ENCODE peak calls at places on chromosome 16, in seven cellular contexts. One of them, this sample, is unnamed. For H3K4me1 and H3K36me3, the result is how much of the 10 kb centered on the place peaks cover.

GRCh38 chr16:1705688-1706385 is at the start of gene MAPK8IP3:
- DNase-seq in breast epithelium: peak
- DNase-seq in mesendoderm: peak
- DNase-seq in testis: peak
- DNase-seq in aorta: peak
- DNase-seq in SK-N-SH: peak
- DNase-seq in cardiac muscle cell: peak
- DNase-seq in this sample: peak

GRCh38 chr16:53404959-53405358 is 29.3 kb upstream of the RBL2 start:
- DNase-seq in breast epithelium: no peak
- DNase-seq in mesendoderm: no peak
- DNase-seq in testis: no peak
- DNase-seq in cardiac muscle cell: no peak
- DNase-seq in aorta: no peak
- DNase-seq in SK-N-SH: no peak
- DNase-seq in this sample: no peak

GRCh38 chr16:83231771-83232170 is 576.0 kb upstream of the HSBP1 start:
- DNase-seq in testis: no peak
- DNase-seq in mesendoderm: no peak
- DNase-seq in breast epithelium: no peak
- DNase-seq in cardiac muscle cell: no peak
- DNase-seq in aorta: no peak
- DNase-seq in SK-N-SH: no peak
- DNase-seq in this sample: no peak

GRCh38 chr16:84236671-84237070 is 3.1 kb downstream of the KCNG4 start:
- DNase-seq in breast epithelium: no peak
- DNase-seq in cardiac muscle cell: no peak
- DNase-seq in SK-N-SH: no peak
- DNase-seq in aorta: no peak
- DNase-seq in testis: no peak
- DNase-seq in mesendoderm: no peak
- DNase-seq in this sample: no peak

GRCh38 chr16:29649560-29650494 is 13.2 kb upstream of the SPN start:
- DNase-seq in breast epithelium: no peak
- DNase-seq in cardiac muscle cell: no peak
- DNase-seq in SK-N-SH: no peak
- DNase-seq in testis: no peak
- DNase-seq in mesendoderm: no peak
- DNase-seq in aorta: no peak
- DNase-seq in this sample: no peak

GRCh38 chr16:17160285-17160854 is 310.4 kb downstream of the XYLT1 start:
- DNase-seq in aorta: no peak
- DNase-seq in cardiac muscle cell: no peak
- DNase-seq in breast epithelium: no peak
- DNase-seq in SK-N-SH: no peak
- DNase-seq in mesendoderm: peak
- DNase-seq in testis: no peak
- DNase-seq in this sample: no peak

GRCh38 chr16:46885960-46886763 is 2.0 kb downstream of the GPT2 start:
- DNase-seq in cardiac muscle cell: peak
- DNase-seq in SK-N-SH: peak
- DNase-seq in mesendoderm: peak
- DNase-seq in breast epithelium: no peak
- DNase-seq in testis: peak
- DNase-seq in aorta: no peak
- DNase-seq in this sample: peak

GRCh38 chr16:69717066-69717465 is 9.3 kb downstream of the NQO1 start:
- DNase-seq in breast epithelium: no peak
- DNase-seq in testis: no peak
- DNase-seq in cardiac muscle cell: no peak
- DNase-seq in SK-N-SH: no peak
- DNase-seq in mesendoderm: no peak
- DNase-seq in aorta: no peak
- DNase-seq in this sample: no peak

GRCh38 chr16:52149003-52149402 is 397.9 kb downstream of the TOX3 start:
- DNase-seq in aorta: no peak
- DNase-seq in breast epithelium: no peak
- DNase-seq in testis: no peak
- DNase-seq in mesendoderm: no peak
- DNase-seq in SK-N-SH: no peak
- DNase-seq in cardiac muscle cell: no peak
- DNase-seq in this sample: no peak

GRCh38 chr16:56932588-56933265 is 785 bp downstream of the HERPUD1 start:
- DNase-seq in cardiac muscle cell: peak
- DNase-seq in mesendoderm: peak
- DNase-seq in breast epithelium: peak
- DNase-seq in aorta: peak
- DNase-seq in testis: peak
- DNase-seq in SK-N-SH: peak
- DNase-seq in this sample: peak

GRCh38 chr16:54987081-54987480 is 56.4 kb downstream of the IRX5 start:
- DNase-seq in mesendoderm: no peak
- DNase-seq in aorta: no peak
- DNase-seq in SK-N-SH: no peak
- DNase-seq in testis: no peak
- DNase-seq in cardiac muscle cell: no peak
- DNase-seq in breast epithelium: no peak
- DNase-seq in this sample: no peak

GRCh38 chr16:50024684-50025543 is at the start of gene CNEP1R1:
- DNase-seq in aorta: peak
- DNase-seq in SK-N-SH: peak
- DNase-seq in mesendoderm: peak
- DNase-seq in testis: peak
- DNase-seq in breast epithelium: peak
- DNase-seq in cardiac muscle cell: peak
- DNase-seq in this sample: peak

GRCh38 chr16:1687427-1688316 is 9.6 kb downstream of the JPT2 start:
- DNase-seq in testis: no peak
- DNase-seq in breast epithelium: no peak
- DNase-seq in cardiac muscle cell: no peak
- DNase-seq in aorta: no peak
- DNase-seq in SK-N-SH: no peak
- DNase-seq in mesendoderm: no peak
- DNase-seq in this sample: no peak

GRCh38 chr16:68068926-68069325 is 16.2 kb upstream of the NFATC3 start:
- DNase-seq in mesendoderm: no peak
- DNase-seq in SK-N-SH: no peak
- DNase-seq in cardiac muscle cell: no peak
- DNase-seq in testis: no peak
- DNase-seq in breast epithelium: no peak
- DNase-seq in aorta: no peak
- DNase-seq in this sample: no peak

GRCh38 chr16:68071547-68071901 is 13.6 kb upstream of the NFATC3 start:
- DNase-seq in SK-N-SH: no peak
- DNase-seq in aorta: no peak
- DNase-seq in breast epithelium: no peak
- DNase-seq in mesendoderm: no peak
- DNase-seq in cardiac muscle cell: no peak
- DNase-seq in testis: no peak
- DNase-seq in this sample: no peak

GRCh38 chr16:68070249-68070725 is 14.9 kb upstream of the NFATC3 start:
- DNase-seq in aorta: no peak
- DNase-seq in testis: no peak
- DNase-seq in breast epithelium: no peak
- DNase-seq in mesendoderm: no peak
- DNase-seq in SK-N-SH: no peak
- DNase-seq in cardiac muscle cell: no peak
- DNase-seq in this sample: no peak

GRCh38 chr16:68070811-68071546 is 14.2 kb upstream of the NFATC3 start:
- DNase-seq in cardiac muscle cell: no peak
- DNase-seq in testis: no peak
- DNase-seq in breast epithelium: no peak
- DNase-seq in aorta: no peak
- DNase-seq in SK-N-SH: no peak
- DNase-seq in mesendoderm: no peak
- DNase-seq in this sample: no peak

DNA sequence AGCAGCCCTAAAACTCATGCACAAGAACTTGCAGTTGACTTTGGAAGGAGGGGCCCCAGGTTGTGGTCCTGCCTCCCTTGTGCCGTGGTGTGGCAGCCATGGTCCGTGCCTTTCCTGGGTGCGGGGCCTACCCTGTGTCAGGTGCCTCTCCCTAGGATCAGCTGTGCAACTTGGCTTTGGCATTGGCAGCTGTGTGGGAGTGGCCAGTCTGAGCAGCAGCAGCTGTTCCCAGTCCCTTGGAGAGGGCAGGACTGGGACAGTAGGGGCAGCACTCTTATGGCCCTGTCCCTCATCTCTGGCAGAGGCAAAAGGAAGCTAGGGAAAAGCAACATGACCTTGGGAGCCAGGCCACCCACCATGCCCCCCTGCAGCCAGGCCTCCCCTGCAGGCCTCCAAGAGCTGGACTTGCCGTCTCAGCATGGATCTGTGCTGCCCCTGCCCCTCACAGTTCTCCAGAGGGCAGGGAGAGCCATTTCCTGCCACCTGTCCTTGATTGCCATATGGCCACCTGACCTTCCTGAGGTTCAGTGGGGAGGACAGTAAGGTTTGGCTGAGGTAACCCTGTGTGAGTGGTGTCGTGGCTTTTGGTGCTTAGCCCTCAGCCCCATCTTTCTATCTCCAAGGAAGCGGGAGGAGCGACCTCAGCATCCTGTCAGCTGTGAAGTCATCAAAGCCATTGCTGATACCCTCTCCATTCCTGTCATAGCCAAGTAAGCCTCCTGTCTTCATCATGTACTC is 15.5 kb upstream of the NFATC3 start:
- DNase-seq in aorta: no peak
- DNase-seq in SK-N-SH: no peak
- DNase-seq in mesendoderm: no peak
- DNase-seq in cardiac muscle cell: no peak
- DNase-seq in testis: peak
- DNase-seq in breast epithelium: no peak
- DNase-seq in this sample: peak
- H3K4me1 ChIP-seq in aorta: under half
- H3K4me1 ChIP-seq in SK-N-SH: under half
- H3K4me1 ChIP-seq in mesendoderm: under half
- H3K4me1 ChIP-seq in cardiac muscle cell: under half
- H3K4me1 ChIP-seq in testis: under half
- H3K4me1 ChIP-seq in breast epithelium: under half
- H3K4me1 ChIP-seq in this sample: half or more

DNA sequence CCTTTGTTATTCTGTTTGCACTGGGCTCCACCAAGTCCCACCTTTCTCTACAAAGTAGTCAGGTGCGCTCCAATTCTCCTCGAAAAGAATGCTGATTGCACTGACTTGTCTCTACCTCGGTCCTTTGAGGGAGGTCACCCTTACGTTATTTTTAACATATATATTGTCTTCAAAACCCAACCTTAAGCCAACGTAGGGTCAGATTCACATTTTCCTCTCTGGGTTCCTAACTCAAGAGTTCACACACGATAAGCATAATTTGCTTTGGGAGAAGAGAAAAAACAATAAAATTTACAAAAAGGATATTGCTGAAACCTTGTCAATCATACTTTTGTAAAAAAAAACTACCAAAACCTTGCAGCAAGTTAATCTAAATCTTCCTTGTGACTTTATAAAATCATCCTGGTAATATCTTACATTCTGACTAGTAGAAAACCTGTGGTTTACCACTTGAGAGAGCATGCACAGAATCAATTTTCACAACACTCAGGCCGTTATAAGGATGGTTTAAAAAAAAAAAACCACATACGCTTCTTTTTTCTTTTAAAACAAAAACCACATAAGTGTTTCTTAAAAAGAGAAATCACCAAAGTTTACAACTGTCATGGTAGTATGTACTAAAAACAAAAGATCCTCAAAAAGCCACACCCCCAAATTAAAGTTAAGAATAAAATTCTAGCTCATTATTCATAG is 72.2 kb upstream of the TRAP1 start:
- DNase-seq in testis: no peak
- DNase-seq in aorta: no peak
- DNase-seq in mesendoderm: no peak
- DNase-seq in SK-N-SH: no peak
- DNase-seq in breast epithelium: no peak
- DNase-seq in cardiac muscle cell: no peak
- DNase-seq in this sample: no peak
- H3K36me3 ChIP-seq in testis: under half
- H3K36me3 ChIP-seq in aorta: under half
- H3K36me3 ChIP-seq in mesendoderm: under half
- H3K36me3 ChIP-seq in SK-N-SH: under half
- H3K36me3 ChIP-seq in breast epithelium: under half
- H3K36me3 ChIP-seq in cardiac muscle cell: under half
- H3K36me3 ChIP-seq in this sample: under half

GRCh38 chr16:87842209-87842869 is 27.0 kb downstream of the SLC7A5 start:
- DNase-seq in SK-N-SH: no peak
- DNase-seq in mesendoderm: no peak
- DNase-seq in breast epithelium: no peak
- DNase-seq in cardiac muscle cell: no peak
- DNase-seq in aorta: no peak
- DNase-seq in testis: peak
- DNase-seq in this sample: no peak
- H3K4me1 ChIP-seq in SK-N-SH: under half
- H3K4me1 ChIP-seq in mesendoderm: under half
- H3K4me1 ChIP-seq in breast epithelium: under half
- H3K4me1 ChIP-seq in cardiac muscle cell: under half
- H3K4me1 ChIP-seq in aorta: under half
- H3K4me1 ChIP-seq in testis: half or more
- H3K4me1 ChIP-seq in this sample: under half

DNA sequence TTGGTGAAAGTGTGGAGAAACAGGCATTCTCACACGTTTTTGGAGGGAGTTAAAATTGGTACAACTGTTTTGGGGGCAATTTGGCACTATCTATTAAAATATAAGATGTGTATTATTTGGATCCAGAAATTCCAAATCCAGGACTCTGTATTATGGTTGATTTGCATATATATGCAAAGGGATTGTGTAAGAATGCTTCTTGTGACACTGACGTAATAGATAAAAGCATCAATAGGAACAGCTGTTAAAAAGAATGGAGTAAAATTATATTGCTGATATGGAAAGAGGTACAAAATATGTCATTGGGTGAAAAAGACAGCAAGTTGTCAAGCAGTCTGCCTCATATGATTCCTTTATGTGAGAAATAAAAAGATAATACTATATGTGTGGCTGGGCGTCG is 17.3 kb downstream of the FA2H start:
- DNase-seq in cardiac muscle cell: no peak
- DNase-seq in testis: no peak
- DNase-seq in breast epithelium: no peak
- DNase-seq in SK-N-SH: no peak
- DNase-seq in mesendoderm: no peak
- DNase-seq in aorta: no peak
- DNase-seq in this sample: no peak
- H3K36me3 ChIP-seq in cardiac muscle cell: under half
- H3K36me3 ChIP-seq in testis: under half
- H3K36me3 ChIP-seq in breast epithelium: under half
- H3K36me3 ChIP-seq in SK-N-SH: under half
- H3K36me3 ChIP-seq in mesendoderm: under half
- H3K36me3 ChIP-seq in aorta: under half
- H3K36me3 ChIP-seq in this sample: under half

DNA sequence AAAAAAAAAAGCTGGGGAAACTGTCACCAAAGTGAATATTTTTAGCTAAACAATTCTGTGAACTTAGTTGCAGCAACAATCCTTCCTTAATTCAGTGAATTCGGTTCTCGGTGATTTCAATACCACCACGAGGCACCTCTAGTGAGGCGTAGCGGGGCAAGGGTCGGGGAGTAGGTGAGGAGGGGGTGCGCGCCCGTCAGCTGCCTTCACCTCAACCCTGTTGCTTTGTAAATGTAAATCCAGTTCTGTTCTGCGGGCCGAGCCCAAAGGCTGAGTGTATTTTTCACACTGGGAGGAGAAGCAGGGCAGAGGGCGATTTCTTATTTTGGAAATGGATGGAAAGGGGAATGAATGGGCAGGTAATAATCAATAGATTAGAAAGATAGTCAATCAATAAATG is 17.4 kb downstream of the SALL1 start:
- DNase-seq in mesendoderm: peak
- DNase-seq in SK-N-SH: no peak
- DNase-seq in cardiac muscle cell: no peak
- DNase-seq in testis: no peak
- DNase-seq in aorta: no peak
- DNase-seq in breast epithelium: no peak
- DNase-seq in this sample: no peak
- H3K4me1 ChIP-seq in mesendoderm: under half
- H3K4me1 ChIP-seq in SK-N-SH: under half
- H3K4me1 ChIP-seq in cardiac muscle cell: under half
- H3K4me1 ChIP-seq in testis: under half
- H3K4me1 ChIP-seq in aorta: under half
- H3K4me1 ChIP-seq in breast epithelium: under half
- H3K4me1 ChIP-seq in this sample: under half

This sample was measured in psoas muscle.